ENCODE peak calls at places on chromosomes 13 and 19, in five cellular contexts. J is IMR-90, X is BE2C, Z is Caco-2, M is GM12865. B is an unnamed sample.

GRCh38 chr19:29263305-29264080 is 50.5 kb upstream of the UQCRFS1 start:
- DNase-seq in J (peak; percentile 17), X (peak; percentile 44), Z (peak; percentile 62), M (peak; percentile 49), B (peak; percentile 45)

GRCh38 chr13:111661052-111661451 is 340.6 kb downstream of the TEX29 start:
- DNase-seq in J (no peak), X (no peak), Z (no peak), M (no peak), B (no peak)

GRCh38 chr19:40510526-40511115 is 43.8 kb downstream of the SPTBN4 start:
- DNase-seq in J (peak; percentile 13), X (no peak), Z (no peak), M (no peak), B (no peak)

GRCh38 chr13:48879854-48880253 is 95.9 kb upstream of the FNDC3A start:
- DNase-seq in J (no peak), X (no peak), Z (no peak), M (no peak), B (no peak)

GRCh38 chr19:41564515-41565383 is 11.2 kb upstream of the CEACAM21 start:
- DNase-seq in J (no peak), X (no peak), Z (no peak), M (no peak), B (no peak)

GRCh38 chr13:109145631-109146030 is 516.2 kb downstream of the MYO16 start:
- DNase-seq in J (peak; percentile 72), X (peak; percentile 57), Z (peak; percentile 60), M (peak; percentile 48), B (peak; percentile 59)

GRCh38 chr19:13294812-13295567 is 144.8 kb downstream of the IER2 start:
- DNase-seq in J (no peak), X (no peak), Z (no peak), M (no peak), B (no peak)

GRCh38 chr13:112835344-112835743 is 133.7 kb upstream of the MCF2L start:
- DNase-seq in J (no peak), X (no peak), Z (no peak), M (no peak), B (no peak)

GRCh38 chr19:18865973-18866799 is 29.8 kb downstream of the CERS1 start:
- DNase-seq in J (peak; percentile 36), X (peak; percentile 80), Z (peak; percentile 62), M (peak; percentile 69), B (peak; percentile 91)

GRCh38 chr19:17534767-17535166 is 20.7 kb upstream of the COLGALT1 start:
- DNase-seq in J (no peak), X (no peak), Z (no peak), M (no peak), B (no peak)

GRCh38 chr19:2332341-2333026 is 4.0 kb downstream of the SPPL2B start:
- DNase-seq in J (no peak), X (peak; percentile 92), Z (no peak), M (peak; percentile 89), B (peak; percentile 75)

GRCh38 chr19:16886305-16886880 is 2.4 kb upstream of the F2RL3 start:
- DNase-seq in J (peak; percentile 46), X (no peak), Z (peak; percentile 34), M (peak; percentile 26), B (no peak)

GRCh38 chr13:73740681-73741080 is 393.5 kb downstream of the KLF12 start:
- DNase-seq in J (peak; percentile 10), X (no peak), Z (no peak), M (no peak), B (no peak)

GRCh38 chr19:7868671-7869452 is 5.3 kb downstream of the PRR36 start:
- DNase-seq in J (peak; percentile 44), X (no peak), Z (peak; percentile 92), M (peak; percentile 93), B (peak; percentile 97)

GRCh38 chr19:48887861-48888612 is 10.5 kb downstream of the TULP2 start:
- DNase-seq in J (no peak), X (no peak), Z (peak; percentile 67), M (no peak), B (no peak)

GRCh38 chr19:56874530-56874929 is 34.0 kb upstream of the PEG3 start:
- DNase-seq in J (no peak), X (no peak), Z (no peak), M (no peak), B (no peak)

GRCh38 chr19:5018224-5019015 is 49.5 kb downstream of the KDM4B start:
- DNase-seq in J (peak; percentile 65), X (no peak), Z (no peak), M (no peak), B (no peak)

GRCh38 chr13:105665284-105665683 is 870.2 kb downstream of the EFNB2 start:
- DNase-seq in J (peak; percentile 54), X (no peak), Z (no peak), M (no peak), B (no peak)

GRCh38 chr13:37701972-37702371 is 103.4 kb upstream of the POSTN start:
- DNase-seq in J (peak; percentile 99), X (no peak), Z (no peak), M (no peak), B (no peak)

GRCh38 chr19:7788178-7788932 is 25.3 kb downstream of the CLEC4M start:
- DNase-seq in J (no peak), X (no peak), Z (no peak), M (no peak), B (no peak)

GRCh38 chr19:42529248-42529764 is 1.0 kb upstream of the CEACAM1 start:
- DNase-seq in J (peak; percentile 19), X (peak; percentile 55), Z (peak; percentile 85), M (peak; percentile 83), B (peak; percentile 81)

GRCh38 chr19:17468302-17469091 is 1.8 kb upstream of the SLC27A1 start:
- DNase-seq in J (no peak), X (no peak), Z (no peak), M (no peak), B (no peak)

GRCh38 chr19:35702223-35703012 is 1.9 kb upstream of the ZBTB32 start:
- DNase-seq in J (peak; percentile 97), X (peak; percentile 97), Z (peak; percentile 95), M (peak; percentile 100), B (peak; percentile 94)

GRCh38 chr19:15108145-15108844 is 1.1 kb downstream of the SYDE1 start:
- DNase-seq in J (no peak), X (no peak), Z (no peak), M (no peak), B (no peak)
- TF ChIP-seq CTCF in J (no peak), X (no peak), Z (no peak), M (no peak), B (no peak)

DNA sequence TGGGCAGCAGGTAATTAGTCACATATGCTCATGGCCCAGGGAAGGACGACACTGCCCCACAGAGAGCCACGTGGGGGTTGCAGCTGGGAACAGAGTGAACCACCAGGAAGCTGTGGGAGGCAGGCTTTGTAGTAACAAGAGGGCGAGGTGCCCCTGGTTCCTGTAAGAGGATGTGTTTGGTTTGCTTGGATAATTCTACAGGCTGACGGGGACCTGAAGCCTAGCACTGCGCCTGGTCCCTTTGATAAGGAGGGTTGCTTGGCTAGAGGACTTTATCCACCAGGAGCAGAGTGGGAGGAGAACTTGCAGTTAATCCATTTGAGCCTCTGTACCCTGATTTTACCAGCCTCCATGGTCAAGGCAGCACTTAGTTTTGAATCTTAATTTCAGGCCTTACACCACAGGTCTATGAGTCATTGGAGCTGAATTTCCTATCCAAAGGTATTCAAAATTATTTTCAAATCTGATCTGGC is 67.4 kb upstream of the CLDN10 start:
- DNase-seq in J (peak; percentile 42), X (peak; percentile 39), Z (no peak), M (no peak), B (no peak)
- TF ChIP-seq CTCF in J (no peak), X (peak; percentile 36), Z (no peak), M (no peak), B (no peak)

GRCh38 chr19:45782820-45783785 is 813 bp upstream of the DMPK start:
- DNase-seq in J (peak; percentile 71), X (no peak), Z (no peak), M (no peak), B (no peak)
- TF ChIP-seq CTCF in J (peak; percentile 15), X (no peak), Z (no peak), M (no peak), B (no peak)

GRCh38 chr13:86710013-86710412 is 910.8 kb upstream of the SLITRK6 start:
- DNase-seq in J (no peak), X (no peak), Z (no peak), M (no peak), B (peak; percentile 8)

DNA sequence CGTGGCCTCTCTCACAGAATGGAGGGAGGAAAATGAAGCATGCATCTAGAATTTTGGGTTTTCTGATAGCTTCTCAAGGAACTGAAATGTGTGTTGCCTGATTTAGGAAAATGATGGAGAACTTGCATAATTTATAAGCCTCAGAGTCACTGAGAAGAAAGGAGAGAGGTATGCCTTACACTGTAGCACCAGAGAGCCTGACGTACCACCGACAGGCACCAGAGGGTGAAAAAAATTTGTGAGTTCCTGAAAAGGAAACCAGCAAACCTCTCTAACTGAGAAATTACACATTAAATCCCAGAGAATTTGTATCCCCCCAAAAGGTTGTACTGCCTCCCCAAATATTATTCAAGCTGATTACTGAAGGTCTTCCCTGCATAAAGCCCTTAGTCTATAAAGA is 915.3 kb upstream of the SLITRK6 start:
- DNase-seq in J (no peak), X (no peak), Z (no peak), M (no peak), B (no peak)
- TF ChIP-seq CTCF in J (no peak), X (no peak), Z (no peak), M (no peak), B (no peak)

B was measured in GM13977.